ENCODE peak calls at places on chromosomes 6 and 20, in four cellular contexts. One of them, this sample, is unnamed.

GRCh38 chr6:1436334-1437306 is 47.2 kb downstream of the FOXF2 start:
- DNase-seq in GM10248: peak
- DNase-seq in AG04450: peak
- DNase-seq in SK-N-SH: peak
- DNase-seq in this sample: no peak

GRCh38 chr20:25053207-25054132 is 4.5 kb downstream of the ACSS1 start:
- DNase-seq in GM10248: no peak
- DNase-seq in AG04450: no peak
- DNase-seq in SK-N-SH: no peak
- DNase-seq in this sample: no peak

GRCh38 chr6:20647585-20647984 is 113.3 kb downstream of the CDKAL1 start:
- DNase-seq in GM10248: no peak
- DNase-seq in AG04450: no peak
- DNase-seq in SK-N-SH: no peak
- DNase-seq in this sample: no peak

GRCh38 chr6:56798163-56798562 is 155.5 kb upstream of the DST start:
- DNase-seq in GM10248: no peak
- DNase-seq in AG04450: no peak
- DNase-seq in SK-N-SH: no peak
- DNase-seq in this sample: no peak

GRCh38 chr6:31875852-31876251 is 2.9 kb downstream of the SLC44A4 start:
- DNase-seq in GM10248: no peak
- DNase-seq in AG04450: no peak
- DNase-seq in SK-N-SH: no peak
- DNase-seq in this sample: no peak

GRCh38 chr6:26175428-26176181 is 88.4 kb downstream of the HFE start:
- DNase-seq in GM10248: peak
- DNase-seq in AG04450: no peak
- DNase-seq in SK-N-SH: no peak
- DNase-seq in this sample: no peak

GRCh38 chr6:157761331-157761921 is 61.6 kb upstream of the SNX9 start:
- DNase-seq in GM10248: peak
- DNase-seq in AG04450: no peak
- DNase-seq in SK-N-SH: no peak
- DNase-seq in this sample: no peak

GRCh38 chr6:104952911-104953409 is 3.9 kb upstream of the LIN28B start:
- DNase-seq in GM10248: no peak
- DNase-seq in AG04450: no peak
- DNase-seq in SK-N-SH: no peak
- DNase-seq in this sample: peak

GRCh38 chr6:139165324-139165723 is 30.4 kb downstream of the HECA start:
- DNase-seq in GM10248: no peak
- DNase-seq in AG04450: no peak
- DNase-seq in SK-N-SH: no peak
- DNase-seq in this sample: no peak

GRCh38 chr6:46312657-46313056 is 141.9 kb upstream of the ENPP5 start:
- DNase-seq in GM10248: no peak
- DNase-seq in AG04450: no peak
- DNase-seq in SK-N-SH: no peak
- DNase-seq in this sample: no peak

DNA sequence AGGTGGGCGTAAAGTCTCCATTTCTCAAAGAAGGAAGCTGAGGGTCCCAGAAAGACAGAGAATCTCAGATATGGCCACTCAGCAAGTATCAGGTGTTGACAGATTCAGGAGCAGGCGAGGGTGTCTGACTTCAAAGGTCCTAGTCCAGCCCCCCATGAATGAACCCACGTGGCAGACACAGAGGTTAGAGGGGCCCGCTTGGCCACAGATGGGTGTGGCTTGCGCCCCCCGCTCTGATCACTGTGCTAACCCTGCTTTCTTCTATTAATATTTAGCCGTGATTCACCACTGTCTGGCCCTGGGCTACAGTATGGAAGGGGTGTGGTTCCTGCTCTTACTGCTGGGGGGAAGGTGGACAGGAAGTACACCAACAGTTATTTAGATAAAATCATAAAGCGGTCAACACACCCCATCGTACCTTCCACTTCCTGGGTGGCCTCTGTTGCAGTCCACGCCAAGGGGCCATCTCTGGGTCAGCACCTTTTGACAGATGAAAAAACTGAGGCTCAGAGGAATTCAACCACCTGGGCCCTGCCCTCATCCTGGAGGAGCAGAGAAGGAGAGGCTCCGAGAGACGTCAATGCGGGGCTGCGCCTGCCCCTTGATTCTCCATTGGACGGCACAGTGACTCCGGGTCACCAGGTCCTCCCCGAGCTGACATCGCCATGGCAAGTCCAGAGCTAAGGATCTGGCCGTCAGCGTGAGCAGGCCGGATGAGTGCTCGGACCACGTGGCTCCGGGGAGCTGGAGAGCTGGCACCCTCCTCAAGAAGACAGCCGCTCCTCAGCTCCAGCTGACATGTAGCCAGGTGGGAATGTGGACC is 206.3 kb downstream of the PREX1 start:
- DNase-seq in GM10248: peak
- DNase-seq in AG04450: no peak
- DNase-seq in SK-N-SH: no peak
- DNase-seq in this sample: no peak
- TF ChIP-seq CTCF in GM10248: peak
- TF ChIP-seq CTCF in AG04450: no peak
- TF ChIP-seq CTCF in SK-N-SH: no peak
- TF ChIP-seq CTCF in this sample: peak

GRCh38 chr6:161917645-161918044 is 643.8 kb upstream of the AGPAT4 start:
- DNase-seq in GM10248: no peak
- DNase-seq in AG04450: no peak
- DNase-seq in SK-N-SH: no peak
- DNase-seq in this sample: no peak
- TF ChIP-seq CTCF in GM10248: no peak
- TF ChIP-seq CTCF in AG04450: no peak
- TF ChIP-seq CTCF in SK-N-SH: no peak
- TF ChIP-seq CTCF in this sample: peak

DNA sequence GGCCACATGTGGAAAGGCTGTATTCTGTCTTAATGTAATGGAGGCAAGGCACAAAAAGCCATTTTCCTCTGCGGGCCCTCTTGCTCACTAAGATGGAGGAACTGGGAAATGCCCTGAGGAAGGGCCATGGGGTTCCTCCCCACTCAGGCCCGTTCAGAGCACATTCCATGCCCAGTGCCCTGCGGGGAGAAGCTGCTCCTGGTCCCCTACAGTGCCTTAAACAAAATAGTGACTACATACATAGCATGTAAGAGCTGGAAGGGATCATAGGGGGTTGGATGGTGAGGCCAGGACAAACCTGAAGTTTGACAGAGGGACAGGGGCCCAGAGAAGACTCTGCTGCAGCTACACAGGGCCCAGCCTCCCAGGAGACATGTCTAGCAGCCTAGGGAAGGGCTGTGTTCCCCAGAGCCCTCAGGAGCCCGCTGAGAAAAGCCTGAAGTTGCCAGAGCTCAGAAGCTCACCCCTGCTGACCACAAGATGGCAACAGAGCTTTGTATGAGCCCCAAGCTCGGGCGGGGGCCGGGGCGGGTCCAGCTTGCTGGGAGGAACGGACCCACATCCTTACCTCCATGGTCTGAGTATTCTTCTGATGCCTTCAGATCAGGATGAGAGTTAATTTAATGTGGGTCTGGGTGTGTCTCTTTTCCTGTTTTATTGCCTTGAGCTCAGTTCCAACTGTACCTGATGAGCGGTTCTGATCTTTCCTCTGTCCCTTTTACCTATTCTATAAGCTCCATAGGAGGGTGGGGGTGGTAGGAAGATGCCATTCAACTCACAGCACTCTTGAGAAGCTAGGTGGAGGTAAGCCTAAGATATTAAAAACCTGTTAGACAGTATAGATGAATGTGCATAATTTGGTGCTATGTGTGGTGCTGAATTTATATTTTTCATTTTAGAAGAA is 242.9 kb downstream of the CDC5L start:
- DNase-seq in GM10248: peak
- DNase-seq in AG04450: peak
- DNase-seq in SK-N-SH: peak
- DNase-seq in this sample: peak
- TF ChIP-seq CTCF in GM10248: no peak
- TF ChIP-seq CTCF in AG04450: peak
- TF ChIP-seq CTCF in SK-N-SH: peak
- TF ChIP-seq CTCF in this sample: no peak

GRCh38 chr20:46951840-46952497 is 57.3 kb downstream of the EYA2 start:
- DNase-seq in GM10248: no peak
- DNase-seq in AG04450: no peak
- DNase-seq in SK-N-SH: no peak
- DNase-seq in this sample: peak
- TF ChIP-seq CTCF in GM10248: no peak
- TF ChIP-seq CTCF in AG04450: no peak
- TF ChIP-seq CTCF in SK-N-SH: no peak
- TF ChIP-seq CTCF in this sample: no peak

GRCh38 chr6:167479967-167480653 is 155.2 kb downstream of the TTLL2 start:
- DNase-seq in GM10248: no peak
- DNase-seq in AG04450: no peak
- DNase-seq in SK-N-SH: no peak
- DNase-seq in this sample: peak
- TF ChIP-seq CTCF in GM10248: no peak
- TF ChIP-seq CTCF in AG04450: no peak
- TF ChIP-seq CTCF in SK-N-SH: no peak
- TF ChIP-seq CTCF in this sample: no peak

GRCh38 chr20:4972506-4973251 is 28.6 kb downstream of the SLC23A2 start:
- DNase-seq in GM10248: no peak
- DNase-seq in AG04450: no peak
- DNase-seq in SK-N-SH: no peak
- DNase-seq in this sample: no peak

GRCh38 chr20:4971064-4971463 is 30.2 kb downstream of the SLC23A2 start:
- DNase-seq in GM10248: no peak
- DNase-seq in AG04450: no peak
- DNase-seq in SK-N-SH: no peak
- DNase-seq in this sample: no peak

GRCh38 chr20:4978050-4978918 is 23.0 kb downstream of the SLC23A2 start:
- DNase-seq in GM10248: no peak
- DNase-seq in AG04450: no peak
- DNase-seq in SK-N-SH: no peak
- DNase-seq in this sample: no peak

GRCh38 chr20:4967752-4968477 is 33.4 kb downstream of the SLC23A2 start:
- DNase-seq in GM10248: no peak
- DNase-seq in AG04450: no peak
- DNase-seq in SK-N-SH: no peak
- DNase-seq in this sample: no peak

DNA sequence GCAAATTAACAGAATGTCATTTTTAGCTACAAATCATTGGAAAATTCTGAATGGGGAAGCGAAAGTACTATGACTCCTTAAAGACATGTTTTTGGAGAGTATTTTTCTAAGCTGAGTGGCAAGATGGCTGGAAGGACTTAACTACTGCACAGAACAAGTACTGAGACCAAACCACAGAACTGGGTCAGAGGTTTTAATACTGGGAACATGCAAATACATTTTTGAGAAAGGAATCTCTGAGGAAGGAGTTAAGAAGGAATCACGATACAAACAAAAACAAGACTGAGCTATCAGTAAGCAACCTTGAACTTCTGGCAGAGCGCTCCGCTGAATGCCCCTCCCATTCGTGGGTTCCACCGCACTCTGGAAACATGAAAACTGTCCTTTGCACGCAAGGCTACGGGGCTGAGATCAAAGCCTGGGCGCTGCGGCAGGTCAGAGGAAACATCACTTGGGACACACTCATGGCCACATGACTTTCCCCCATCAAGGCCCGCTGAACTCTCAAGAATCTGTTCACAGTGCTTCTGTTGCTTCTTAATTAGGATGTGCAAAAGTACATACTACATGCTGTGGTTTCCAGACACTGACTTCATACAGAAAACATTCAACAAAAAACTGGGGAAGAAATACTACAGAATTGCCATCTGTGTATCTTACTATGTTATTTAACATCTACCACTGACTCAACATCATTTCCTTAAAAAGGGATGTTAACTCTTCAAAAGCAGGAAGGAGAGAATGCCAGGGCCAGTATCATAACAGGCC is 27.8 kb downstream of the SLC23A2 start:
- DNase-seq in GM10248: peak
- DNase-seq in AG04450: peak
- DNase-seq in SK-N-SH: no peak
- DNase-seq in this sample: no peak
- TF ChIP-seq CTCF in GM10248: no peak
- TF ChIP-seq CTCF in AG04450: no peak
- TF ChIP-seq CTCF in SK-N-SH: no peak
- TF ChIP-seq CTCF in this sample: no peak

DNA sequence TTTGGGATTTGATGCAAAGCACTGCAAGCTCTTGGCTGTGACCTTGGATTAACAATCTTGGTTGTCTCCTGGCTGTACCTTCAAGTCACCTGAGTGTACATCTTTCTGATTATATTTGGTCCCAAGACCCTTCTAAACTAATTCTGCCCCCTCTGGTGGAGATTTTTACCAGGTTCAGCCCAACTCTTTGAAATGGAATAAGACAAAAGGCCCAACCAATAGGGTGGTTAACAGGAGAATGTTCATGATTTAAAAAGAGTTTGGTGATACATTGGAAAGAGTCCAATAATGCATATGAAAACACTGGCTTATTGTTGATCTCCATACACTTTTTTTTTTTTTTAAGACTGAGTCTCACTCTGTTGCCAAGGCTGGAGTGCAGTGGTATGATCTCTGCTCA is 77.5 kb upstream of the CD83 start:
- DNase-seq in GM10248: no peak
- DNase-seq in AG04450: no peak
- DNase-seq in SK-N-SH: no peak
- DNase-seq in this sample: no peak
- TF ChIP-seq CTCF in GM10248: no peak
- TF ChIP-seq CTCF in AG04450: no peak
- TF ChIP-seq CTCF in SK-N-SH: peak
- TF ChIP-seq CTCF in this sample: no peak

DNA sequence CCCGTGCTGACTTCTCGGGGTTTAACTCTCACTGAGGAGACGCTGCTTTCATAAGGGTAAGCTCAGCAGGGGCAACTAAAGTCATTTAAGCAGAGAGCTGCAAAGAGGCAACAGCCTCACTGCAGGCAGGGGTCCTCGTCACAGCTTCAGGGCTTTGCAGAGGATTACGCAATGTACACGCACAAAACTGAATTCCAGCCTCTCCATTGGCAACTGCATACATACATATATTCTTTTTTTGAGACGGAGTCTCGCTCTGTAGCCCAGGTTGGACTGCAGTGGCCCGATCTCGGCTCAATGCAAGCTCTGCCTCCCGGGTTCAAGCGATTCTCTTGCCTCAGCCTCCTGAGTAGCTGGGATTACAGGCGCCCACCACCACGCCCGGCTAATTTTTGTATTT is 2.4 kb downstream of the GMEB2 start:
- DNase-seq in GM10248: no peak
- DNase-seq in AG04450: no peak
- DNase-seq in SK-N-SH: no peak
- DNase-seq in this sample: no peak
- TF ChIP-seq CTCF in GM10248: no peak
- TF ChIP-seq CTCF in AG04450: peak
- TF ChIP-seq CTCF in SK-N-SH: no peak
- TF ChIP-seq CTCF in this sample: no peak

GRCh38 chr6:39334039-39334438 is 11.5 kb upstream of the KCNK16 start:
- DNase-seq in GM10248: no peak
- DNase-seq in AG04450: no peak
- DNase-seq in SK-N-SH: no peak
- DNase-seq in this sample: no peak
- TF ChIP-seq CTCF in GM10248: no peak
- TF ChIP-seq CTCF in AG04450: no peak
- TF ChIP-seq CTCF in SK-N-SH: no peak
- TF ChIP-seq CTCF in this sample: no peak

This sample was measured in glutamatergic neuron.